ENCODE peak calls at places on chromosomes 2 and 18, in five cellular contexts. F is COR-L47; H is LHCN-M2; J is stimulated activated CD4-positive, alpha-beta T cell treated with anti-CD3 and anti-CD28 coated beads, Interleukin-1b, Interleukin-23, amount 100 ng/mL, for 24 hours; G is SIG-M5. I is an unnamed sample.

GRCh38 chr2:8303322-8303832 is 378.5 kb upstream of the ID2 start:
- DNase-seq in J (peak), F (no peak), H (no peak), G (peak), I (no peak)

GRCh38 chr2:28206786-28207185 is 185.9 kb upstream of the FOSL2 start:
- DNase-seq in F (peak), H (peak), G (no peak), J (no peak), I (no peak)

GRCh38 chr2:109663721-109664120 is 49.6 kb downstream of the SOWAHC start:
- DNase-seq in G (no peak), J (no peak), H (peak), F (peak), I (no peak)

GRCh38 chr2:45889053-45889452 is 237.6 kb downstream of the PRKCE start:
- DNase-seq in G (peak), H (peak), J (no peak), F (peak), I (no peak)

GRCh38 chr2:149692837-149693518 is 105.4 kb upstream of the MMADHC start:
- DNase-seq in G (no peak), J (no peak), H (peak), F (no peak), I (no peak)

GRCh38 chr2:62071760-62072680 is 123.9 kb upstream of the B3GNT2 start:
- DNase-seq in J (no peak), F (no peak), H (no peak), G (no peak), I (no peak)

GRCh38 chr2:118881490-118882129 is 34.2 kb upstream of the EN1 start:
- DNase-seq in F (peak), H (peak), G (peak), J (peak), I (peak)

GRCh38 chr2:30713698-30714097 is 93.5 kb downstream of the CAPN13 start:
- DNase-seq in J (no peak), H (no peak), F (no peak), G (no peak), I (no peak)

GRCh38 chr18:34514957-34515356 is 195.1 kb upstream of the DTNA start:
- DNase-seq in G (no peak), H (no peak), J (no peak), F (no peak), I (no peak)

GRCh38 chr2:163778045-163778753 is 42.4 kb upstream of the FIGN start:
- DNase-seq in G (no peak), J (no peak), F (no peak), H (peak), I (no peak)

GRCh38 chr2:229622495-229623355 is 91.6 kb downstream of the DNER start:
- DNase-seq in H (no peak), G (no peak), F (no peak), J (no peak), I (no peak)